ENCODE peak calls at places on chromosomes 13 and 19, in five cellular contexts. F, R, C, M and X are unnamed samples.

GRCh38 chr19:6088677-6089063 is 21.6 kb downstream of the RFX2 start:
- DNase-seq in F (no peak), R (no peak), C (no peak), M (no peak), X (no peak)

GRCh38 chr13:86174632-86175031 is 375.4 kb upstream of the SLITRK6 start:
- DNase-seq in F (no peak), R (no peak), C (no peak), M (no peak), X (no peak)

GRCh38 chr13:112875627-112876026 is 93.4 kb upstream of the MCF2L start:
- DNase-seq in F (no peak), R (no peak), C (peak), M (peak), X (peak)

GRCh38 chr19:10109528-10109927 is 2.0 kb upstream of the P2RY11 start:
- DNase-seq in F (no peak), R (no peak), C (no peak), M (no peak), X (no peak)

GRCh38 chr19:45613926-45614725 is 12.1 kb upstream of the GPR4 start:
- DNase-seq in F (no peak), R (peak), C (no peak), M (no peak), X (no peak)

GRCh38 chr19:33193864-33194362 is at the start of gene LRP3:
- DNase-seq in F (peak), R (no peak), C (peak), M (no peak), X (peak)

GRCh38 chr19:46384396-46384795 is 29.0 kb downstream of the CCDC8 start:
- DNase-seq in F (no peak), R (no peak), C (peak), M (peak), X (peak)

GRCh38 chr13:101150998-101151397 is 265.3 kb downstream of the NALCN start:
- DNase-seq in F (no peak), R (no peak), C (no peak), M (no peak), X (no peak)

GRCh38 chr19:46409146-46409545 is 4.2 kb downstream of the CCDC8 start:
- DNase-seq in F (no peak), R (no peak), C (no peak), M (no peak), X (no peak)

GRCh38 chr19:46901701-46902401 is 41.1 kb downstream of the ARHGAP35 start:
- DNase-seq in F (no peak), R (no peak), C (no peak), M (no peak), X (no peak)

GRCh38 chr13:81676008-81676407 is 1335.1 kb upstream of the SPRY2 start:
- DNase-seq in F (no peak), R (no peak), C (no peak), M (no peak), X (no peak)

GRCh38 chr13:107277911-107278310 is 710.0 kb upstream of the ARGLU1 start:
- DNase-seq in F (no peak), R (no peak), C (no peak), M (no peak), X (no peak)

GRCh38 chr13:97506511-97506910 is 72.5 kb downstream of the RAP2A start:
- DNase-seq in F (no peak), R (no peak), C (no peak), M (no peak), X (no peak)

GRCh38 chr13:56615572-56615971 is 525.1 kb upstream of the PRR20A start:
- DNase-seq in F (no peak), R (no peak), C (no peak), M (no peak), X (no peak)

GRCh38 chr13:28954810-28955209 is 134.7 kb downstream of the MTUS2 start:
- DNase-seq in F (no peak), R (no peak), C (no peak), M (no peak), X (no peak)

GRCh38 chr13:113791226-113791625 is 32.2 kb downstream of the TMEM255B start:
- DNase-seq in F (no peak), R (no peak), C (no peak), M (no peak), X (peak)

GRCh38 chr13:48631441-48631840 is 22.3 kb upstream of the CYSLTR2 start:
- DNase-seq in F (no peak), R (no peak), C (no peak), M (no peak), X (no peak)

GRCh38 chr13:23450340-23451046 is 17.0 kb upstream of the SACS start:
- DNase-seq in F (no peak), R (no peak), C (no peak), M (no peak), X (no peak)

GRCh38 chr13:45943965-45944364 is 92.4 kb upstream of the SIAH3 start:
- DNase-seq in F (no peak), R (no peak), C (no peak), M (no peak), X (no peak)

GRCh38 chr13:82993417-82993816 is 888.9 kb downstream of the SLITRK1 start:
- DNase-seq in F (no peak), R (no peak), C (no peak), M (no peak), X (no peak)

GRCh38 chr13:59666504-59666903 is 497.2 kb downstream of the DIAPH3 start:
- DNase-seq in F (no peak), R (no peak), C (no peak), M (no peak), X (no peak)

GRCh38 chr13:112774829-112775565 is 85.2 kb downstream of the ATP11A start:
- DNase-seq in F (no peak), R (no peak), C (no peak), M (no peak), X (no peak)

GRCh38 chr19:53945441-53945840 is 17.3 kb upstream of the CACNG8 start:
- DNase-seq in F (no peak), R (peak), C (no peak), M (no peak), X (no peak)

GRCh38 chr13:29815336-29815735 is 35.1 kb downstream of the UBL3 start:
- DNase-seq in F (no peak), R (no peak), C (no peak), M (no peak), X (no peak)

GRCh38 chr13:33577037-33577436 is 240.9 kb upstream of the RFC3 start:
- DNase-seq in F (no peak), R (no peak), C (no peak), M (no peak), X (no peak)

GRCh38 chr13:101919541-101920306 is 467.2 kb downstream of the ITGBL1 start:
- DNase-seq in F (no peak), R (no peak), C (peak), M (no peak), X (no peak)

GRCh38 chr19:54473071-54473941 is at the start of gene CDC42EP5:
- DNase-seq in F (peak), R (no peak), C (peak), M (peak), X (peak)

GRCh38 chr13:111283991-111284390 is 36.5 kb upstream of the TEX29 start:
- DNase-seq in F (peak), R (no peak), C (no peak), M (no peak), X (no peak)

GRCh38 chr19:24140099-24140498 is 53.1 kb downstream of the ZNF254 start:
- DNase-seq in F (no peak), R (peak), C (no peak), M (no peak), X (no peak)

GRCh38 chr19:38319421-38320258 is at the start of gene KCNK6:
- DNase-seq in F (peak), R (peak), C (peak), M (peak), X (peak)

GRCh38 chr19:56155124-56155687 is 14.1 kb downstream of the ZNF444 start:
- DNase-seq in F (peak), R (no peak), C (no peak), M (no peak), X (no peak)

GRCh38 chr13:106532111-106532929 is 3.1 kb downstream of the EFNB2 start:
- DNase-seq in F (peak), R (no peak), C (no peak), M (no peak), X (peak)

GRCh38 chr19:49324801-49325491 is at the start of gene SLC6A16:
- DNase-seq in F (peak), R (no peak), C (no peak), M (no peak), X (no peak)

GRCh38 chr19:35959040-35959967 is 23.1 kb downstream of the LRFN3 start:
- DNase-seq in F (no peak), R (no peak), C (peak), M (peak), X (peak)

GRCh38 chr13:34863360-34864135 is 78.5 kb upstream of the NBEA start:
- DNase-seq in F (no peak), R (no peak), C (no peak), M (no peak), X (no peak)

GRCh38 chr13:107170270-107170931 is 602.5 kb upstream of the ARGLU1 start:
- DNase-seq in F (no peak), R (no peak), C (no peak), M (no peak), X (no peak)

GRCh38 chr19:6772028-6772865 is at the start of gene VAV1:
- DNase-seq in F (no peak), R (peak), C (peak), M (peak), X (peak)

GRCh38 chr13:32209670-32210069 is 105.5 kb downstream of the ZAR1L start:
- DNase-seq in F (no peak), R (no peak), C (no peak), M (no peak), X (no peak)

GRCh38 chr19:55241935-55242464 is 13.4 kb upstream of the TMEM86B start:
- DNase-seq in F (no peak), R (no peak), C (no peak), M (no peak), X (no peak)

GRCh38 chr13:25114220-25114619 is 18.3 kb downstream of the PABPC3 start:
- DNase-seq in F (peak), R (peak), C (peak), M (peak), X (no peak)
- TF ChIP-seq CTCF in F (peak), R (peak), C (peak), M (peak), X (peak)

GRCh38 chr19:13689050-13689449 is 75.3 kb upstream of the MRI1 start:
- DNase-seq in F (no peak), R (no peak), C (no peak), M (no peak), X (no peak)
- H3K4me3 ChIP-seq in F (no peak), R (no peak), C (no peak), M (no peak), X (no peak)

GRCh38 chr19:39832341-39833083 is 1.4 kb downstream of the DYRK1B start:
- DNase-seq in F (no peak), R (no peak), C (no peak), M (no peak), X (no peak)
- TF ChIP-seq CTCF in F (no peak), R (no peak), C (no peak), M (no peak), X (no peak)

DNA sequence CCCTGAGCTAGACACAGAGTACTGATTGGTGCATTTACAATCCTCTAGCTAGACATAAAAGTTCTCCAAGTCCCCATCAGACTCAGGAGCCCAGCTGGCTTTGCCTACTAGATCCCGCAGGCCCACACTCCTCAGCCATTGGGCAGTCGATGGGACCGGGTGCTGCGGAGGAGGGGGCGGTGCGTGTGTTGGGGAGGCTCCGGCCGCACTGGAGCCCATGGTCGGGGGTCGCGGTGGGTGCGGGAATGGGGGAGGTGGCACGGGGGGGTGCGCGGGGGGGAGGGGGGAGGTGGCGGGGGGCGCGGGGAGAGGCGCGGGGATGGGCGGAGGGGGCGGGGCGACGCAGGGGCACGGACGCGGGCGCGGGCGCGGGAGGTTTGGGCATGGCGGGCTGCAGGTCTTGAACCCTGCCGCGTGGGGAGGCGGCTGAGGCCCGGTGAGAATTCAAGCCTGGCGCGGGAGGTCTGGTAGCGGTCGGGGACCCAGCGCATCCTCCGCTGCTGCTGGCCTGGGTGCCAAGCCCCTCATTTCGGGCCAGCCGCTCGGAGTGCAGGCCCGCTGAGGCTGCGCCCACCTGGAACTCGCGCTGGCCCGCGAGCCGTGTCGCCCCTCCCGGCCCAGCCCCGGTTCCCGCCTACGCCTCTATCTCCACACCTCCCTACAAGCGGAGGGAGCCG is 674.1 kb downstream of the SLITRK5 start:
- DNase-seq in F (no peak), R (no peak), C (no peak), M (peak), X (no peak)
- H3K4me3 ChIP-seq in F (no peak), R (no peak), C (no peak), M (no peak), X (no peak)

GRCh38 chr19:28899703-28900102 is 313.2 kb downstream of the UQCRFS1 start:
- DNase-seq in F (no peak), R (no peak), C (no peak), M (no peak), X (peak)

GRCh38 chr19:28898279-28898678 is 314.7 kb downstream of the UQCRFS1 start:
- DNase-seq in F (no peak), R (no peak), C (no peak), M (no peak), X (peak)
- TF ChIP-seq CTCF in F (no peak), R (no peak), C (no peak), M (no peak), X (no peak)

GRCh38 chr13:76980075-76980718 is 11.7 kb upstream of the CLN5 start:
- DNase-seq in F (peak), R (no peak), C (peak), M (peak), X (peak)
- H3K4me3 ChIP-seq in F (peak), R (no peak), C (peak), M (no peak), X (peak)

GRCh38 chr19:18985257-18985656 is 44.2 kb upstream of the HOMER3 start:
- DNase-seq in F (peak), R (no peak), C (no peak), M (no peak), X (no peak)
- TF ChIP-seq CTCF in F (no peak), R (no peak), C (no peak), M (no peak), X (no peak)

GRCh38 chr13:73385848-73386247 is 327.0 kb downstream of the KLF5 start:
- DNase-seq in F (no peak), R (no peak), C (no peak), M (no peak), X (no peak)

GRCh38 chr13:73388586-73388985 is 329.8 kb downstream of the KLF5 start:
- DNase-seq in F (no peak), R (no peak), C (no peak), M (no peak), X (no peak)

GRCh38 chr13:73394066-73394465 is 335.3 kb downstream of the KLF5 start:
- DNase-seq in F (no peak), R (no peak), C (no peak), M (no peak), X (no peak)

GRCh38 chr13:73387318-73387717 is 328.5 kb downstream of the KLF5 start:
- DNase-seq in F (no peak), R (no peak), C (no peak), M (no peak), X (no peak)

DNA sequence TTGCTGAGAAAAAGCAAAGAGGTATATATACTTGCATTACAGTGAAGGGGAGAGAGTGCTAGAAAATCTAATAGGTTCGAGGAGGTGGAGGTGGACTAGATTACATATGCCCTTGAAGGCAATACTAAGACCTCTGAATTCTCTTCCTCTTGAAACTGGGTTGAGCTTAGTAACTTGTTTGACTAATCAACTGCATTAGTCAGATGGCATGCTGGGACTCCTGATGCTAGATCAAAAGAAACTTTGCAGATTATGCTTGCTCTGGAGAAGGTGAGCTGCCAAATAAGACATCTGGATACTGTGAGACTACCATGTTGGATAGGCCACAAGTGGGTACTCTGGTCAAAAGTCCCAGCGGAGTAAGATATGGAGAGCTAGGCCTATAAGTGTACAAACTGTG is 331.3 kb downstream of the KLF5 start:
- DNase-seq in F (no peak), R (no peak), C (no peak), M (no peak), X (no peak)
- H3K4me3 ChIP-seq in F (no peak), R (no peak), C (no peak), M (no peak), X (no peak)

DNA sequence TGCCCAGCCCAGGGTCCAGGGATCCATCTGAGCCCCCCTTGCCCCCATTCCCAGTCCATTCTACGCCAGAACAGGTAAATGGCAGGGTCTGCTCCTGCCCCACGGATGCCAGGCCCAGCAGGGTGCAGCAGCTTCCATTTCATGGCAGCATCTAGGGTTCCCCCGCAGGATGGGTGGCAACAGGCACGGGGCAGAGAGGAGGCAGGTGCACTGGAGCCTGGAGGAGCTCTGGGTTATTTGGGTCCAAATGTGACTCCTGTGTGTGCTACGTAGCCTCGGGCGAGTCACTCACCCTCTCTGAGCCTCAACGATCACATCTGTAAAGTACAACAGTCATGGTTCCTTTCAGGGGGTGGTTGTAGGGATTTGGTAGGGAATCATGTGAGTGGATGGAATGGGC is 27.4 kb downstream of the IL12RB1 start:
- DNase-seq in F (no peak), R (no peak), C (no peak), M (no peak), X (no peak)
- TF ChIP-seq CTCF in F (no peak), R (no peak), C (no peak), M (no peak), X (no peak)

GRCh38 chr19:1580382-1580781 is 12.3 kb upstream of the MEX3D start:
- DNase-seq in F (no peak), R (no peak), C (no peak), M (no peak), X (no peak)
- H3K4me3 ChIP-seq in F (no peak), R (no peak), C (no peak), M (no peak), X (no peak)